ENCODE peak calls at places on chromosomes 7 and 10, in five cellular contexts. N is mesenchymal stem cell, T is neuronal stem cell, K is H1, Z is H9. M is an unnamed sample.

GRCh38 chr10:132575320-132576201 is 38.0 kb downstream of the INPP5A start:
- DNase-seq in N (peak), T (no peak), K (no peak), Z (no peak), M (peak)

GRCh38 chr10:58952747-58953466 is 223.5 kb upstream of the PHYHIPL start:
- DNase-seq in N (peak), T (peak), K (no peak), Z (no peak), M (peak)

GRCh38 chr10:89182894-89183293 is 24.2 kb downstream of the CH25H start:
- DNase-seq in N (no peak), T (no peak), K (no peak), Z (no peak), M (no peak)

GRCh38 chr7:4724648-4725013 is 42.5 kb downstream of the FOXK1 start:
- DNase-seq in N (peak), T (no peak), K (no peak), Z (no peak), M (no peak)

GRCh38 chr10:44576715-44577191 is 191.9 kb upstream of the CXCL12 start:
- DNase-seq in N (peak), T (no peak), K (no peak), Z (no peak), M (no peak)

GRCh38 chr7:156777364-156778069 is 115.5 kb downstream of the LMBR1 start:
- DNase-seq in N (no peak), T (no peak), K (no peak), Z (no peak), M (no peak)

GRCh38 chr7:85067371-85067770 is 119.5 kb downstream of the SEMA3D start:
- DNase-seq in N (no peak), T (no peak), K (no peak), Z (no peak), M (no peak)

GRCh38 chr10:124588736-124589451 is 127.3 kb downstream of the LHPP start:
- DNase-seq in N (peak), T (no peak), K (no peak), Z (no peak), M (no peak)

GRCh38 chr7:51786284-51786683 is 469.7 kb upstream of the COBL start:
- DNase-seq in N (no peak), T (no peak), K (no peak), Z (no peak), M (no peak)

GRCh38 chr10:132662186-132662920 is 123.6 kb downstream of the NKX6-2 start:
- DNase-seq in N (no peak), T (no peak), K (no peak), Z (no peak), M (no peak)

GRCh38 chr7:1060315-1061080 is 16.2 kb downstream of the GPR146 start:
- DNase-seq in N (no peak), T (no peak), K (no peak), Z (peak), M (peak)

GRCh38 chr10:26214004-26214403 is 2.6 kb upstream of the GAD2 start:
- DNase-seq in N (no peak), T (peak), K (peak), Z (peak), M (no peak)

GRCh38 chr10:124353896-124354295 is 64.8 kb downstream of the OAT start:
- DNase-seq in N (no peak), T (no peak), K (no peak), Z (peak), M (no peak)

GRCh38 chr10:124996854-124997215 is 54.9 kb downstream of the ZRANB1 start:
- DNase-seq in N (no peak), T (no peak), K (no peak), Z (no peak), M (no peak)

GRCh38 chr7:134744569-134744968 is 34.9 kb upstream of the CALD1 start:
- DNase-seq in N (no peak), T (no peak), K (no peak), Z (no peak), M (no peak)

GRCh38 chr7:17095951-17096350 is 202.5 kb upstream of the AHR start:
- DNase-seq in N (no peak), T (no peak), K (no peak), Z (no peak), M (no peak)

GRCh38 chr10:63977329-63977923 is 456.2 kb downstream of the REEP3 start:
- DNase-seq in N (peak), T (peak), K (no peak), Z (peak), M (peak)

GRCh38 chr7:107934991-107935770 is 44.2 kb downstream of the DLD start:
- DNase-seq in N (peak), T (no peak), K (no peak), Z (no peak), M (no peak)

DNA sequence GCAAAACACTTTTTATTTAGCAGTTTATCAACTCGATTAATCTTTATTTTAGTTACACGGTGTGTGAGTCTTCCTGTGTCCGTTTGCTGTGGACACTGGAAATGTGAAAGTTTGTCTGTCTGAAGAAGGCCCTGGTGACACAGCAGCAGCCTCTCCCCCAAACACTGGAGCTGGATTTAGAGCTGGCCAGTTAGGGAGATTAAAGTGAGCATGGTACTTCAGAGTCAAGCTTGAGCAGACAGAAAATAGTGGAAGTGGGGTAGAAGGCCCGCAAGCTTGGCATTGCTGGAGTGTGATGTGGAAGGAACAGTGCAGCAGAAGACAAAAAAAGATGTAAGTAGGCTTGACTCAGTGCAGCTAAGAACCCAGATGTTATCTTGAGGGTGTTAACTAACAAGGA is 85.9 kb downstream of the POM121L12 start:
- DNase-seq in N (no peak), T (no peak), K (no peak), Z (no peak), M (no peak)
- H2BK12ac ChIP-seq in N (no peak), T (no peak), K (no peak), Z (no peak), M (no peak)

GRCh38 chr7:131336956-131337355 is 9.3 kb downstream of the MKLN1 start:
- DNase-seq in N (peak), T (no peak), K (no peak), Z (no peak), M (no peak)

GRCh38 chr7:131335639-131336400 is 8.1 kb downstream of the MKLN1 start:
- DNase-seq in N (no peak), T (no peak), K (no peak), Z (no peak), M (no peak)

GRCh38 chr7:131341690-131342089 is 14.0 kb downstream of the MKLN1 start:
- DNase-seq in N (no peak), T (no peak), K (no peak), Z (peak), M (no peak)

GRCh38 chr7:131338173-131338572 is 10.5 kb downstream of the MKLN1 start:
- DNase-seq in N (no peak), T (no peak), K (no peak), Z (no peak), M (no peak)

GRCh38 chr7:131338990-131339389 is 11.3 kb downstream of the MKLN1 start:
- DNase-seq in N (no peak), T (no peak), K (no peak), Z (no peak), M (no peak)
- H2BK12ac ChIP-seq in N (no peak), T (no peak), K (no peak), Z (no peak), M (no peak)

GRCh38 chr7:112359086-112359485 is 91.2 kb upstream of the IFRD1 start:
- DNase-seq in N (no peak), T (no peak), K (no peak), Z (no peak), M (no peak)
- H2BK12ac ChIP-seq in N (no peak), T (no peak), K (no peak), Z (no peak), M (no peak)

GRCh38 chr7:97275475-97275874 is 158.0 kb downstream of the SDHAF3 start:
- DNase-seq in N (no peak), T (no peak), K (no peak), Z (no peak), M (no peak)
- H2BK12ac ChIP-seq in N (no peak), T (no peak), K (no peak), Z (no peak), M (no peak)

DNA sequence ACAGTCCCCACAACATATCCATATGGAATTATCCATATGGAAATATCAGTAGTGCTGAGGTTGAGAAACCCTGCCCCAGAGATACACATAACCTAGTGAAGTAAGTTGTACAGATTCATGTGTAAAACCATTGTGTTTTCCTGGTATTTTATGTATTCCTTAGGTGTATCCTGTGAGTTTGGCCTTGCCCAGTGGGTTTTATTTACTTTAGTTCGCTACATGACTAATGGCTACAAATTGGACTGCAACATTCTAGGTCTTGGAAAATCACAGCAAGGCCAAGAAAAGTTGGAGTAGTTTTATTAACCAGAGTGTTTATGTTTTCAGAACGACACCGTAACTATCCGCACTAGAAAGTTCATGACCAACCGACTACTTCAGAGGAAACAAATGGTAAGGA is 1.4 kb downstream of the RPS24 start:
- DNase-seq in N (peak), T (no peak), K (no peak), Z (no peak), M (no peak)
- H2BK12ac ChIP-seq in N (no peak), T (no peak), K (no peak), Z (no peak), M (no peak)

GRCh38 chr10:15158972-15159371 is 9.5 kb downstream of the NMT2 start:
- DNase-seq in N (no peak), T (no peak), K (no peak), Z (no peak), M (no peak)

GRCh38 chr10:15152556-15152955 is 15.9 kb downstream of the NMT2 start:
- DNase-seq in N (no peak), T (no peak), K (no peak), Z (no peak), M (no peak)

GRCh38 chr10:15163261-15163864 is 5.1 kb downstream of the NMT2 start:
- DNase-seq in N (peak), T (no peak), K (no peak), Z (no peak), M (no peak)

GRCh38 chr10:15155978-15156377 is 12.5 kb downstream of the NMT2 start:
- DNase-seq in N (no peak), T (no peak), K (no peak), Z (no peak), M (no peak)

GRCh38 chr10:15158448-15158847 is 10.0 kb downstream of the NMT2 start:
- DNase-seq in N (no peak), T (no peak), K (no peak), Z (no peak), M (no peak)
- H2BK12ac ChIP-seq in N (no peak), T (no peak), K (no peak), Z (no peak), M (no peak)

DNA sequence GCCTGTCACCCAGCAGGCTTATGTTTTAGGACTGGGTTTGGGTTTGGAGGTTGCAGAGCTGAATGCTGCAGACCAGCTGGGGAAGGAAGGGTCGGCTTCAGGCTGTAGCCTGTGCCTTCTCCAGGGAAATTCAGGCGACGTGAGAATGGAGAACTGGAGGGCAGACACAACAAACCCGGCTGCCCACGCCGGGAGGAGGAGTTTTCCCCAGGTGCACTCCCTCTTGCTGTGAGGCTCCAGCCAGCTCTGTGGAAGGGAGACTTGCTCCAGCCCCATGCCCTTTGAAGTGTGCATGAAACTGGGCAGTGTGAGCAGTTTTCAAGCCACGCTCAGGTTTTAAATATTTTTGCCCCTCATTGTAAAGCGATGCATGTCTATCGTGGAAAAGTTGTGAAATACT is 279.1 kb downstream of the CCSER2 start:
- DNase-seq in N (no peak), T (no peak), K (no peak), Z (no peak), M (no peak)
- H2BK12ac ChIP-seq in N (no peak), T (no peak), K (no peak), Z (no peak), M (no peak)

M was measured in trophoblast cell.